ENCODE peak calls at places on chromosomes 13 and 19, in eight cellular contexts. U is hypothalamus; N is activated CD4-positive, alpha-beta T cell treated with anti-CD3 and anti-CD28 coated beads for 36 hours; J is posterior cingulate gyrus; S is choroid plexus epithelial cell; X is T-cell; O is PC-3; M is stimulated activated naive CD4-positive, alpha-beta T cell. Y is an unnamed sample.

GRCh38 chr13:114031631-114032030 is 57.8 kb upstream of the C13orf46 start:
- DNase-seq in U (no peak), N (no peak), J (peak; percentile 59), S (no peak), X (no peak), O (no peak), M (no peak), Y (no peak)

GRCh38 chr13:44573071-44573470 is 3.1 kb downstream of the TSC22D1 start:
- DNase-seq in U (no peak), N (no peak), J (no peak), S (no peak), X (no peak), O (no peak), M (no peak), Y (no peak)

GRCh38 chr13:30362869-30363268 is 55.5 kb upstream of the KATNAL1 start:
- DNase-seq in U (no peak), N (no peak), J (peak; percentile 90), S (no peak), X (no peak), O (no peak), M (no peak), Y (no peak)

GRCh38 chr13:45219938-45220375 is 19.1 kb upstream of the KCTD4 start:
- DNase-seq in U (no peak), N (no peak), J (no peak), S (peak; percentile 58), X (no peak), O (peak; percentile 93), M (no peak), Y (peak; percentile 28)

GRCh38 chr13:111095031-111095840 is 19.9 kb upstream of the ARHGEF7 start:
- DNase-seq in U (no peak), N (no peak), J (no peak), S (no peak), X (no peak), O (no peak), M (no peak), Y (no peak)

GRCh38 chr19:4136680-4137088 is 12.8 kb upstream of the MAP2K2 start:
- DNase-seq in U (no peak), N (no peak), J (no peak), S (no peak), X (no peak), O (no peak), M (no peak), Y (no peak)

GRCh38 chr19:4431808-4432674 is 25.6 kb downstream of the UBXN6 start:
- DNase-seq in U (no peak), N (no peak), J (peak; percentile 84), S (no peak), X (no peak), O (no peak), M (no peak), Y (no peak)

GRCh38 chr19:48403606-48404005 is 10.1 kb downstream of the GRIN2D start:
- DNase-seq in U (no peak), N (peak; percentile 66), J (no peak), S (peak; percentile 85), X (peak; percentile 41), O (peak; percentile 49), M (peak; percentile 33), Y (peak; percentile 61)

GRCh38 chr19:21482863-21483276 is 22.5 kb upstream of the ZNF429 start:
- DNase-seq in U (no peak), N (peak; percentile 82), J (no peak), S (peak; percentile 6), X (peak; percentile 71), O (peak; percentile 22), M (peak; percentile 76), Y (no peak)

GRCh38 chr13:102508411-102508810 is 88.4 kb upstream of the TPP2 start:
- DNase-seq in U (no peak), N (no peak), J (no peak), S (no peak), X (no peak), O (no peak), M (no peak), Y (no peak)

GRCh38 chr13:111272117-111272516 is 48.3 kb upstream of the TEX29 start:
- DNase-seq in U (no peak), N (no peak), J (peak; percentile 79), S (no peak), X (no peak), O (no peak), M (no peak), Y (no peak)

GRCh38 chr13:34076319-34076718 is 258.4 kb downstream of the RFC3 start:
- DNase-seq in U (no peak), N (no peak), J (no peak), S (no peak), X (no peak), O (peak; percentile 60), M (no peak), Y (no peak)

GRCh38 chr13:51832471-51833152 is 12.4 kb downstream of the TMEM272 start:
- DNase-seq in U (no peak), N (peak; percentile 75), J (no peak), S (peak; percentile 54), X (peak; percentile 60), O (peak; percentile 17), M (peak; percentile 77), Y (no peak)

GRCh38 chr19:55229145-55229788 is 704 bp upstream of the TMEM86B start:
- DNase-seq in U (no peak), N (no peak), J (no peak), S (no peak), X (no peak), O (no peak), M (no peak), Y (no peak)

GRCh38 chr19:52369463-52370340 is at the start of gene ZNF880:
- DNase-seq in U (peak; percentile 70), N (peak; percentile 96), J (peak; percentile 98), S (peak; percentile 95), X (peak; percentile 89), O (peak; percentile 52), M (peak; percentile 91), Y (no peak)

GRCh38 chr19:53158119-53158656 is 665 bp downstream of the ZNF347 start:
- DNase-seq in U (no peak), N (peak; percentile 64), J (peak; percentile 73), S (peak; percentile 27), X (peak; percentile 24), O (peak; percentile 41), M (peak; percentile 28), Y (no peak)

GRCh38 chr19:49502866-49503581 is 6.8 kb downstream of the RPS11 start:
- DNase-seq in U (no peak), N (peak; percentile 65), J (no peak), S (peak; percentile 88), X (peak; percentile 59), O (peak; percentile 83), M (peak; percentile 76), Y (peak; percentile 67)

Y was measured in Calu3.